ENCODE peak calls at places on chromosomes 11 and 22, in ten cellular contexts. One of them, this sample, is unnamed.
A peak's percentile ranks its signal among the peaks of the same experiment; 100 is the strongest.

GRCh38 chr22:30609260-30610185 is 2.5 kb downstream of the TCN2 start:
- DNase-seq in transverse colon: peak; percentile 82
- DNase-seq in K562: peak; percentile 83
- DNase-seq in CD4-positive, CD25-positive, alpha-beta regulatory T cell: no peak
- DNase-seq in hepatocyte: peak; percentile 85
- DNase-seq in PC-9: peak; percentile 86
- DNase-seq in CD8-positive, alpha-beta memory T cell: no peak
- DNase-seq in cardiac muscle cell: peak; percentile 78
- DNase-seq in lower lobe of right lung: no peak
- DNase-seq in MG63: peak; percentile 87
- DNase-seq in this sample: peak; percentile 65

GRCh38 chr11:33324211-33324985 is 67.2 kb downstream of the HIPK3 start:
- DNase-seq in transverse colon: no peak
- DNase-seq in K562: no peak
- DNase-seq in CD4-positive, CD25-positive, alpha-beta regulatory T cell: no peak
- DNase-seq in hepatocyte: no peak
- DNase-seq in PC-9: no peak
- DNase-seq in CD8-positive, alpha-beta memory T cell: no peak
- DNase-seq in cardiac muscle cell: no peak
- DNase-seq in lower lobe of right lung: no peak
- DNase-seq in MG63: no peak
- DNase-seq in this sample: no peak

GRCh38 chr11:30113326-30113873 is 96.6 kb upstream of the KCNA4 start:
- DNase-seq in transverse colon: no peak
- DNase-seq in K562: no peak
- DNase-seq in CD4-positive, CD25-positive, alpha-beta regulatory T cell: no peak
- DNase-seq in hepatocyte: no peak
- DNase-seq in PC-9: no peak
- DNase-seq in CD8-positive, alpha-beta memory T cell: no peak
- DNase-seq in cardiac muscle cell: no peak
- DNase-seq in lower lobe of right lung: no peak
- DNase-seq in MG63: no peak
- DNase-seq in this sample: no peak

GRCh38 chr22:29580200-29580810 is 608 bp downstream of the NIPSNAP1 start:
- DNase-seq in transverse colon: peak; percentile 33
- DNase-seq in K562: no peak
- DNase-seq in CD4-positive, CD25-positive, alpha-beta regulatory T cell: no peak
- DNase-seq in hepatocyte: peak; percentile 71
- DNase-seq in PC-9: no peak
- DNase-seq in CD8-positive, alpha-beta memory T cell: no peak
- DNase-seq in cardiac muscle cell: no peak
- DNase-seq in lower lobe of right lung: no peak
- DNase-seq in MG63: no peak
- DNase-seq in this sample: peak; percentile 17

GRCh38 chr11:78241475-78241874 is 52.8 kb downstream of the USP35 start:
- DNase-seq in transverse colon: no peak
- DNase-seq in K562: no peak
- DNase-seq in CD4-positive, CD25-positive, alpha-beta regulatory T cell: no peak
- DNase-seq in hepatocyte: no peak
- DNase-seq in PC-9: no peak
- DNase-seq in CD8-positive, alpha-beta memory T cell: no peak
- DNase-seq in cardiac muscle cell: no peak
- DNase-seq in lower lobe of right lung: no peak
- DNase-seq in MG63: no peak
- DNase-seq in this sample: no peak

GRCh38 chr22:30217698-30218565 is 28.6 kb downstream of the LIF start:
- DNase-seq in transverse colon: no peak
- DNase-seq in K562: no peak
- DNase-seq in CD4-positive, CD25-positive, alpha-beta regulatory T cell: no peak
- DNase-seq in hepatocyte: no peak
- DNase-seq in PC-9: no peak
- DNase-seq in CD8-positive, alpha-beta memory T cell: no peak
- DNase-seq in cardiac muscle cell: no peak
- DNase-seq in lower lobe of right lung: no peak
- DNase-seq in MG63: peak; percentile 98
- DNase-seq in this sample: no peak

GRCh38 chr11:71240865-71241691 is 11.3 kb downstream of the SHANK2 start:
- DNase-seq in transverse colon: peak; percentile 23
- DNase-seq in K562: no peak
- DNase-seq in CD4-positive, CD25-positive, alpha-beta regulatory T cell: no peak
- DNase-seq in hepatocyte: peak; percentile 85
- DNase-seq in PC-9: peak; percentile 97
- DNase-seq in CD8-positive, alpha-beta memory T cell: no peak
- DNase-seq in cardiac muscle cell: peak; percentile 95
- DNase-seq in lower lobe of right lung: peak; percentile 76
- DNase-seq in MG63: peak; percentile 44
- DNase-seq in this sample: peak; percentile 37

GRCh38 chr11:89437317-89437716 is 53.9 kb downstream of the NOX4 start:
- DNase-seq in transverse colon: no peak
- DNase-seq in K562: no peak
- DNase-seq in CD4-positive, CD25-positive, alpha-beta regulatory T cell: no peak
- DNase-seq in hepatocyte: no peak
- DNase-seq in PC-9: no peak
- DNase-seq in CD8-positive, alpha-beta memory T cell: no peak
- DNase-seq in cardiac muscle cell: peak; percentile 4
- DNase-seq in lower lobe of right lung: no peak
- DNase-seq in MG63: no peak
- DNase-seq in this sample: no peak

GRCh38 chr11:57324886-57325734 is at the start of gene TNKS1BP1:
- DNase-seq in transverse colon: peak; percentile 99
- DNase-seq in K562: peak; percentile 95
- DNase-seq in CD4-positive, CD25-positive, alpha-beta regulatory T cell: peak; percentile 89
- DNase-seq in hepatocyte: peak; percentile 99
- DNase-seq in PC-9: peak; percentile 94
- DNase-seq in CD8-positive, alpha-beta memory T cell: peak; percentile 89
- DNase-seq in cardiac muscle cell: peak; percentile 99
- DNase-seq in lower lobe of right lung: peak; percentile 98
- DNase-seq in MG63: peak; percentile 97
- DNase-seq in this sample: peak; percentile 98

GRCh38 chr11:67520856-67521824 is 2.1 kb downstream of the CABP2 start:
- DNase-seq in transverse colon: no peak
- DNase-seq in K562: no peak
- DNase-seq in CD4-positive, CD25-positive, alpha-beta regulatory T cell: no peak
- DNase-seq in hepatocyte: no peak
- DNase-seq in PC-9: no peak
- DNase-seq in CD8-positive, alpha-beta memory T cell: no peak
- DNase-seq in cardiac muscle cell: no peak
- DNase-seq in lower lobe of right lung: no peak
- DNase-seq in MG63: no peak
- DNase-seq in this sample: no peak

GRCh38 chr11:74084796-74085541 is 76.1 kb upstream of the UCP3 start:
- DNase-seq in transverse colon: no peak
- DNase-seq in K562: no peak
- DNase-seq in CD4-positive, CD25-positive, alpha-beta regulatory T cell: no peak
- DNase-seq in hepatocyte: no peak
- DNase-seq in PC-9: peak; percentile 85
- DNase-seq in CD8-positive, alpha-beta memory T cell: no peak
- DNase-seq in cardiac muscle cell: peak; percentile 58
- DNase-seq in lower lobe of right lung: no peak
- DNase-seq in MG63: peak; percentile 1
- DNase-seq in this sample: no peak

GRCh38 chr22:45096256-45096907 is 67.3 kb upstream of the NUP50 start:
- DNase-seq in transverse colon: peak; percentile 61
- DNase-seq in K562: peak; percentile 58
- DNase-seq in CD4-positive, CD25-positive, alpha-beta regulatory T cell: peak; percentile 19
- DNase-seq in hepatocyte: peak; percentile 81
- DNase-seq in PC-9: peak; percentile 53
- DNase-seq in CD8-positive, alpha-beta memory T cell: peak; percentile 9
- DNase-seq in cardiac muscle cell: peak; percentile 67
- DNase-seq in lower lobe of right lung: no peak
- DNase-seq in MG63: peak; percentile 35
- DNase-seq in this sample: peak; percentile 59

GRCh38 chr22:43901976-43902643 is 10.3 kb upstream of the PNPLA5 start:
- DNase-seq in transverse colon: no peak
- DNase-seq in K562: no peak
- DNase-seq in CD4-positive, CD25-positive, alpha-beta regulatory T cell: no peak
- DNase-seq in hepatocyte: no peak
- DNase-seq in PC-9: peak; percentile 93
- DNase-seq in CD8-positive, alpha-beta memory T cell: no peak
- DNase-seq in cardiac muscle cell: no peak
- DNase-seq in lower lobe of right lung: no peak
- DNase-seq in MG63: peak; percentile 87
- DNase-seq in this sample: no peak

GRCh38 chr22:17339095-17339693 is 30.1 kb upstream of the CECR2 start:
- DNase-seq in transverse colon: no peak
- DNase-seq in K562: no peak
- DNase-seq in CD4-positive, CD25-positive, alpha-beta regulatory T cell: no peak
- DNase-seq in hepatocyte: no peak
- DNase-seq in PC-9: peak; percentile 53
- DNase-seq in CD8-positive, alpha-beta memory T cell: no peak
- DNase-seq in cardiac muscle cell: peak; percentile 57
- DNase-seq in lower lobe of right lung: no peak
- DNase-seq in MG63: no peak
- DNase-seq in this sample: no peak

GRCh38 chr22:38114484-38115398 is 4.3 kb upstream of the BAIAP2L2 start:
- DNase-seq in transverse colon: peak; percentile 90
- DNase-seq in K562: peak; percentile 80
- DNase-seq in CD4-positive, CD25-positive, alpha-beta regulatory T cell: peak; percentile 62
- DNase-seq in hepatocyte: peak; percentile 92
- DNase-seq in PC-9: peak; percentile 69
- DNase-seq in CD8-positive, alpha-beta memory T cell: peak; percentile 62
- DNase-seq in cardiac muscle cell: peak; percentile 90
- DNase-seq in lower lobe of right lung: peak; percentile 89
- DNase-seq in MG63: peak; percentile 79
- DNase-seq in this sample: peak; percentile 83

GRCh38 chr11:22193348-22194051 is 615 bp downstream of the ANO5 start:
- DNase-seq in transverse colon: peak; percentile 14
- DNase-seq in K562: peak; percentile 7
- DNase-seq in CD4-positive, CD25-positive, alpha-beta regulatory T cell: no peak
- DNase-seq in hepatocyte: peak; percentile 50
- DNase-seq in PC-9: no peak
- DNase-seq in CD8-positive, alpha-beta memory T cell: no peak
- DNase-seq in cardiac muscle cell: no peak
- DNase-seq in lower lobe of right lung: peak; percentile 48
- DNase-seq in MG63: no peak
- DNase-seq in this sample: peak; percentile 54

GRCh38 chr11:567036-567628 is 6.4 kb downstream of the RASSF7 start:
- DNase-seq in transverse colon: no peak
- DNase-seq in K562: no peak
- DNase-seq in CD4-positive, CD25-positive, alpha-beta regulatory T cell: no peak
- DNase-seq in hepatocyte: peak; percentile 5
- DNase-seq in PC-9: no peak
- DNase-seq in CD8-positive, alpha-beta memory T cell: no peak
- DNase-seq in cardiac muscle cell: no peak
- DNase-seq in lower lobe of right lung: no peak
- DNase-seq in MG63: no peak
- DNase-seq in this sample: no peak
- H3K4me3 ChIP-seq in transverse colon: peak overlapping the region; percentile 58
- H3K4me3 ChIP-seq in K562: peak overlapping the region; percentile 84
- H3K4me3 ChIP-seq in CD4-positive, CD25-positive, alpha-beta regulatory T cell: no peak overlapping the region
- H3K4me3 ChIP-seq in hepatocyte: no peak overlapping the region
- H3K4me3 ChIP-seq in PC-9: no peak overlapping the region
- H3K4me3 ChIP-seq in CD8-positive, alpha-beta memory T cell: no peak overlapping the region
- H3K4me3 ChIP-seq in cardiac muscle cell: peak overlapping the region; percentile 95
- H3K4me3 ChIP-seq in lower lobe of right lung: peak overlapping the region; percentile 68
- H3K4me3 ChIP-seq in MG63: peak overlapping the region; percentile 67
- H3K4me3 ChIP-seq in this sample: no peak overlapping the region

DNA sequence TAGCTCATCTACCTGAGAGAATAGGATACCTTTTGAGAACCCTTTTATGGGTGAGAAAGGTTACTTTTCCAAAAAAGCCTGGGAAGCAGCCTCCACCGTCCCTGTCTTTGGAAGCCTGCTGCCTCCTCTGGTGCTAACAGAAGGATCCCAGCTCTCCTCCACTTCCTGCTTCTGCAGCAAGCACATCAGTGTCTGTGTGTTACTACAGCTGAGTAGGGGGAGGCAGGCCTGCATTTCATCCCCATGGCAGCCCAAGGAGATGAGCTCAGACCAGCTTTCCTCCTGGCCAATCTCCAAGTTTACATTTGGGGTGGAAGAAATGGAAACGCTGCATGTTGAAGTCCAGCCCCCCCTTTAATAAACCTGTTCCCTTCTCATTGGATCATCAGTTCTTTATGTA is 7.4 kb upstream of the CCDC34 start:
- DNase-seq in transverse colon: no peak
- DNase-seq in K562: no peak
- DNase-seq in CD4-positive, CD25-positive, alpha-beta regulatory T cell: no peak
- DNase-seq in hepatocyte: peak; percentile 76
- DNase-seq in PC-9: no peak
- DNase-seq in CD8-positive, alpha-beta memory T cell: no peak
- DNase-seq in cardiac muscle cell: no peak
- DNase-seq in lower lobe of right lung: no peak
- DNase-seq in MG63: no peak
- DNase-seq in this sample: no peak
- H3K36me3 ChIP-seq in transverse colon: peaks cover 23% of the 10 kb centered on the region
- H3K36me3 ChIP-seq in K562: no peaks in the 10 kb centered on the region
- H3K36me3 ChIP-seq in CD4-positive, CD25-positive, alpha-beta regulatory T cell: no peaks in the 10 kb centered on the region
- H3K36me3 ChIP-seq in hepatocyte: no peaks in the 10 kb centered on the region
- H3K36me3 ChIP-seq in PC-9: peaks cover 11% of the 10 kb centered on the region
- H3K36me3 ChIP-seq in CD8-positive, alpha-beta memory T cell: no peaks in the 10 kb centered on the region
- H3K36me3 ChIP-seq in cardiac muscle cell: peaks cover 55% of the 10 kb centered on the region
- H3K36me3 ChIP-seq in lower lobe of right lung: no peaks in the 10 kb centered on the region
- H3K36me3 ChIP-seq in MG63: no peaks in the 10 kb centered on the region
- H3K36me3 ChIP-seq in this sample: peaks cover 7% of the 10 kb centered on the region

DNA sequence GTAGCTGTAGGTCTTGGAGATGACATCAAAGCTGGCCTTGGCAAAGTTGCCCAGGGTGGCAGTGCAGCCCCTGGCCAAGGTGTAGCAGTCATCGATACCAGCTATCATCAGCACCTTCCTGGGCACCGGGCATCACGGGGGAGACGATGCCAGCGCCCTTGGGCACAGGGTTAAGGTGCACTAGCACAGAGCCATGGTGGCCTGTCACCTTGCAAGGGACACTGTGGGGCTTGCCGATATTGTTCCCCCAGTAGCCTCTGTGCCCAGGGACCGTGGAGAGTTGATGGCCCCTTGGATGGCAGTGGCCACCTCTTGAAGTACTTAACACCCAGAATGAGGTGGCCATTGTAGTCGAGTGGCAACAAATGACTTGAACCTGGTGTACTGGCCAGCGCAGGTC is 44.4 kb upstream of the FTH1 start:
- DNase-seq in transverse colon: no peak
- DNase-seq in K562: no peak
- DNase-seq in CD4-positive, CD25-positive, alpha-beta regulatory T cell: no peak
- DNase-seq in hepatocyte: no peak
- DNase-seq in PC-9: no peak
- DNase-seq in CD8-positive, alpha-beta memory T cell: no peak
- DNase-seq in cardiac muscle cell: no peak
- DNase-seq in lower lobe of right lung: no peak
- DNase-seq in MG63: no peak
- DNase-seq in this sample: no peak
- H3K4me3 ChIP-seq in transverse colon: no peak overlapping the region
- H3K4me3 ChIP-seq in K562: no peak overlapping the region
- H3K4me3 ChIP-seq in CD4-positive, CD25-positive, alpha-beta regulatory T cell: no peak overlapping the region
- H3K4me3 ChIP-seq in hepatocyte: no peak overlapping the region
- H3K4me3 ChIP-seq in PC-9: no peak overlapping the region
- H3K4me3 ChIP-seq in CD8-positive, alpha-beta memory T cell: no peak overlapping the region
- H3K4me3 ChIP-seq in cardiac muscle cell: no peak overlapping the region
- H3K4me3 ChIP-seq in lower lobe of right lung: no peak overlapping the region
- H3K4me3 ChIP-seq in MG63: no peak overlapping the region
- H3K4me3 ChIP-seq in this sample: no peak overlapping the region

DNA sequence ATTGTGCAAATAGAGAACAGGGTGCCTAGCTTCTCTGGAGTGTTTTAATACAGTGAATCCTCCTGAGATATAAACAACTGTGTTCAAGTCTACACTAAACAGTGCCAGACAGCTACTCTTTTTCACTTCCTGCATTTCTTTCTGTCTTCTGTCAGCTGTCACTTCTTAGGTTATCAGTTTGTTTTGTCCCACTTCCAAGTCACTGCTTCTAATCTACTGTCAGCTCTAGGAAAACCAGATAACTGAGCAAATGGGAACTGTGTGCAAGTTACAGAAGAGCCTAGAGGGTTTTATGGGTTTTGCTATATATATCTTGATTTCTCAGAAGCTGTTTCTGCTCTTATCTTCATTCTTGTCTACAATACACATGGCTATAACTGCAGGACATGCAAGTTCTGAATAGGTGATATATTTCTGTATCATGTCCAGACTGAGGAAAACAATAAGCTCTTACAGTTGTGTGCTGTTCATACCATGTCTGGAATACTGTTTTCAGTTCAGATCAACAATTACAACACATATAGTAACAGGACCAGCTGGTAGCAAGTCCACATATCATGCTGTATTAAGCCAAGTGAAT is 5.8 kb downstream of the PITPNB start:
- DNase-seq in transverse colon: no peak
- DNase-seq in K562: peak; percentile 56
- DNase-seq in CD4-positive, CD25-positive, alpha-beta regulatory T cell: no peak
- DNase-seq in hepatocyte: peak; percentile 16
- DNase-seq in PC-9: no peak
- DNase-seq in CD8-positive, alpha-beta memory T cell: no peak
- DNase-seq in cardiac muscle cell: peak; percentile 64
- DNase-seq in lower lobe of right lung: no peak
- DNase-seq in MG63: no peak
- DNase-seq in this sample: no peak
- H3K36me3 ChIP-seq in transverse colon: peaks cover 14% of the 10 kb centered on the region
- H3K36me3 ChIP-seq in K562: peaks cover 58% of the 10 kb centered on the region
- H3K36me3 ChIP-seq in CD4-positive, CD25-positive, alpha-beta regulatory T cell: peaks cover 30% of the 10 kb centered on the region
- H3K36me3 ChIP-seq in hepatocyte: no peaks in the 10 kb centered on the region
- H3K36me3 ChIP-seq in PC-9: peaks cover 30% of the 10 kb centered on the region
- H3K36me3 ChIP-seq in CD8-positive, alpha-beta memory T cell: peaks cover 8% of the 10 kb centered on the region
- H3K36me3 ChIP-seq in cardiac muscle cell: peaks cover 10% of the 10 kb centered on the region
- H3K36me3 ChIP-seq in lower lobe of right lung: peaks cover 25% of the 10 kb centered on the region
- H3K36me3 ChIP-seq in MG63: peaks cover 78% of the 10 kb centered on the region
- H3K36me3 ChIP-seq in this sample: peaks cover 4% of the 10 kb centered on the region

This sample was measured in body of pancreas.